ENCODE peak calls at places on chromosomes 4 and X, in four cellular contexts. V is naive thymus-derived CD4-positive, alpha-beta T cell; E is HCEC 1CT; R is psoas muscle. O is an unnamed sample.

GRCh38 chr4:113869743-113870375 is 108.3 kb upstream of the CAMK2D start:
- DNase-seq in V (no peak), E (peak; percentile 19), R (no peak), O (no peak)

GRCh38 chr4:7027913-7028312 is 15.3 kb upstream of the TADA2B start:
- DNase-seq in R (no peak), V (no peak), E (no peak), O (no peak)

GRCh38 chr4:26034849-26035248 is 120.8 kb downstream of the SMIM20 start:
- DNase-seq in E (no peak), V (no peak), R (no peak), O (no peak)

GRCh38 chr4:40838742-40839141 is 89.0 kb downstream of the NSUN7 start:
- DNase-seq in V (no peak), E (no peak), R (no peak), O (no peak)

GRCh38 chrX:153799326-153799725 is 4.9 kb downstream of the SSR4 start:
- DNase-seq in V (no peak), R (no peak), E (no peak), O (no peak)

GRCh38 chrX:138128025-138128671 is 562.2 kb downstream of the ZIC3 start:
- DNase-seq in E (no peak), R (no peak), V (no peak), O (no peak)

GRCh38 chrX:41051303-41051702 is 33.9 kb upstream of the USP9X start:
- DNase-seq in E (no peak), V (no peak), R (no peak), O (no peak)

GRCh38 chr4:185318679-185319078 is 77.0 kb downstream of the LRP2BP start:
- DNase-seq in V (no peak), R (no peak), E (no peak), O (no peak)

GRCh38 chrX:12999422-12999821 is 24.5 kb downstream of the TMSB4X start:
- DNase-seq in E (no peak), V (no peak), R (no peak), O (no peak)

GRCh38 chr4:110637408-110638131 is 14.7 kb upstream of the PITX2 start:
- DNase-seq in E (no peak), V (no peak), R (no peak), O (no peak)

GRCh38 chr4:167041524-167041923 is 192.8 kb downstream of the SPOCK3 start:
- DNase-seq in V (no peak), R (no peak), E (no peak), O (no peak)

GRCh38 chr4:54061873-54062272 is 2.5 kb downstream of the CHIC2 start:
- DNase-seq in R (no peak), V (no peak), E (no peak), O (no peak)

GRCh38 chrX:123648028-123648810 is 84.6 kb downstream of the THOC2 start:
- DNase-seq in E (peak; percentile 34), R (no peak), V (no peak), O (no peak)

GRCh38 chrX:113741744-113742143 is 842.1 kb upstream of the HTR2C start:
- DNase-seq in V (no peak), R (no peak), E (peak; percentile 49), O (no peak)

GRCh38 chr4:879730-880079 is 52.4 kb downstream of the GAK start:
- DNase-seq in E (no peak), R (no peak), V (no peak), O (no peak)

GRCh38 chr4:152605641-152606304 is 69.9 kb upstream of the FBXW7 start:
- DNase-seq in E (peak; percentile 37), V (no peak), R (no peak), O (no peak)

GRCh38 chr4:60923075-60923474 is 277.1 kb upstream of the ADGRL3 start:
- DNase-seq in E (no peak), V (no peak), R (no peak), O (no peak)

GRCh38 chr4:184792950-184793555 is 32.7 kb downstream of the ACSL1 start:
- DNase-seq in V (no peak), R (no peak), E (peak; percentile 88), O (no peak)

GRCh38 chr4:2081540-2081939 is 22.4 kb downstream of the NAT8L start:
- DNase-seq in E (no peak), V (peak; percentile 0), R (no peak), O (no peak)

GRCh38 chr4:75099321-75099720 is 166.4 kb downstream of the PARM1 start:
- DNase-seq in E (no peak), R (no peak), V (no peak), O (no peak)

GRCh38 chr4:98468744-98469143 is 189.7 kb downstream of the TSPAN5 start:
- DNase-seq in R (no peak), E (no peak), V (no peak), O (peak; percentile 43)

GRCh38 chr4:98612318-98613250 is 45.8 kb downstream of the TSPAN5 start:
- DNase-seq in V (no peak), R (no peak), E (no peak), O (no peak)

O was measured in right cardiac atrium.